ENCODE peak calls at places on chromosomes 3 and 15, in six cellular contexts. C is CD8-positive, alpha-beta memory T cell; N is IMR-90; Y is A673; X is body of pancreas; K is left ventricle myocardium inferior. T is an unnamed sample.

GRCh38 chr15:52678036-52678467 is 1.1 kb downstream of the ATOSA start:
- DNase-seq in C (peak; percentile 74), N (peak; percentile 65), Y (peak; percentile 58), X (peak; percentile 68), K (peak; percentile 57), T (peak; percentile 87)

GRCh38 chr15:101490922-101491738 is 1.6 kb upstream of the PCSK6 start:
- DNase-seq in C (no peak), N (no peak), Y (no peak), X (no peak), K (no peak), T (no peak)

GRCh38 chr15:40450047-40450446 is 9.3 kb downstream of the BAHD1 start:
- DNase-seq in C (no peak), N (no peak), Y (no peak), X (no peak), K (no peak), T (no peak)

GRCh38 chr3:10816019-10816862 is at the start of gene SLC6A11:
- DNase-seq in C (no peak), N (no peak), Y (no peak), X (no peak), K (no peak), T (peak; percentile 51)

GRCh38 chr15:88512606-88513005 is 33.9 kb downstream of the DET1 start:
- DNase-seq in C (no peak), N (peak; percentile 64), Y (no peak), X (no peak), K (no peak), T (no peak)

GRCh38 chr15:33132722-33133345 is 61.7 kb downstream of the FMN1 start:
- DNase-seq in C (no peak), N (peak; percentile 76), Y (peak; percentile 71), X (no peak), K (no peak), T (no peak)

GRCh38 chr3:190534986-190535385 is 21.1 kb downstream of the IL1RAP start:
- DNase-seq in C (no peak), N (no peak), Y (no peak), X (no peak), K (no peak), T (no peak)

GRCh38 chr15:78216276-78217229 is 17.8 kb downstream of the ACSBG1 start:
- DNase-seq in C (no peak), N (no peak), Y (no peak), X (peak; percentile 97), K (peak; percentile 79), T (peak; percentile 95)

GRCh38 chr3:47035645-47036044 is 56.2 kb downstream of the NBEAL2 start:
- DNase-seq in C (no peak), N (peak; percentile 63), Y (no peak), X (no peak), K (no peak), T (no peak)

GRCh38 chr3:39088456-39088855 is 19.0 kb downstream of the GORASP1 start:
- DNase-seq in C (no peak), N (no peak), Y (no peak), X (no peak), K (no peak), T (no peak)

GRCh38 chr3:123409443-123410148 is 39.3 kb downstream of the ADCY5 start:
- DNase-seq in C (no peak), N (no peak), Y (no peak), X (peak; percentile 53), K (no peak), T (no peak)

GRCh38 chr15:46365612-46366011 is 730.8 kb downstream of the SQOR start:
- DNase-seq in C (no peak), N (no peak), Y (peak; percentile 75), X (no peak), K (peak; percentile 12), T (no peak)

GRCh38 chr3:64449026-64449425 is 223.8 kb upstream of the PRICKLE2 start:
- DNase-seq in C (no peak), N (no peak), Y (no peak), X (no peak), K (no peak), T (no peak)

GRCh38 chr3:64445318-64446300 is 220.3 kb upstream of the PRICKLE2 start:
- DNase-seq in C (no peak), N (peak; percentile 28), Y (no peak), X (peak; percentile 48), K (no peak), T (peak; percentile 35)

GRCh38 chr3:64443553-64444331 is 218.5 kb upstream of the PRICKLE2 start:
- DNase-seq in C (no peak), N (peak; percentile 74), Y (peak; percentile 25), X (peak; percentile 15), K (no peak), T (no peak)

GRCh38 chr3:64441861-64442260 is 216.6 kb upstream of the PRICKLE2 start:
- DNase-seq in C (no peak), N (peak; percentile 72), Y (no peak), X (peak; percentile 56), K (no peak), T (no peak)

DNA sequence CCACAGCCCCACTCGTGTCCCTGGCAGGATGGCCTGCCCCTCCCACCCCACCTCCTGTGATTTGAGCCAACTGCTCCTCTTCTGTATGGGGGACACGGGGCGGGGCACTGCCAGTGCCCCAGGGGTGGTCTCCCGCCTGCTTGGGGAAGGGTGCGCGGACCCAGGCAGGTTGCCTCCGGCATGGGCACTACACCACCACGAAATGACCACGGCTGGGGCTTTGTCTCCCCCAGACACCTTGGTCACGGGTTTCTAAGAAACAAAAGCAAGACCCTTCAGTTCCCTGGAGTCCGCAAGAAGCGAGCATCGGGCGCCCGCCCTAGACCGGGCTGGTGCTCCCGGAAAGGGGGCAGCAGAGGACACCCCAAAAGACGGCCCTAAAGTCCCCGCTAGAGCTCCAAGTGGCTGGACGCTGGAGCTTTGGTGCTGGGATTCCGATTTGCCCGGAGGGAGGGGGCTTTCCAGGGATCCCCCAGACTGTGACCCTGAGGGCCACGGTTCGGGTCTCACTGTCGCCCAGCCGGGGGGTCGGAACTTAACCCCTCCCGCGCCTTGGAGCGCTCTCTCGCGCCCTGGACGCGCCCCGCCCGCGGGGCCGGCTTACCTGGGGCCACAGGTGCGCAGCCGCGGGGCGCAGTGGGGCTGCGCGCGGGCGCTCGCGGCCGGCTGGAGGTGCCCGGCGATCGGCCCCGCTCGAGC is 219.5 kb upstream of the PRICKLE2 start:
- DNase-seq in C (no peak), N (no peak), Y (no peak), X (peak; percentile 14), K (no peak), T (no peak)
- H3K4me3 ChIP-seq in C (no peak overlapping the region), N (peak overlapping the region; percentile 77), Y (no peak overlapping the region), X (peak overlapping the region; percentile 40), K (peak overlapping the region; percentile 63), T (peak overlapping the region; percentile 43)

GRCh38 chr15:70573121-70573850 is 190.1 kb downstream of the UACA start:
- DNase-seq in C (no peak), N (no peak), Y (no peak), X (no peak), K (no peak), T (no peak)

GRCh38 chr15:70578196-70578595 is 185.2 kb downstream of the UACA start:
- DNase-seq in C (no peak), N (no peak), Y (no peak), X (no peak), K (no peak), T (no peak)

GRCh38 chr15:70576276-70576675 is 187.1 kb downstream of the UACA start:
- DNase-seq in C (no peak), N (no peak), Y (no peak), X (no peak), K (no peak), T (no peak)

GRCh38 chr15:70576683-70577082 is 186.7 kb downstream of the UACA start:
- DNase-seq in C (no peak), N (no peak), Y (peak; percentile 35), X (no peak), K (no peak), T (no peak)

GRCh38 chr15:70575251-70576227 is 187.8 kb downstream of the UACA start:
- DNase-seq in C (no peak), N (no peak), Y (peak; percentile 55), X (no peak), K (no peak), T (no peak)
- H3K4me3 ChIP-seq in C (no peak overlapping the region), N (no peak overlapping the region), Y (no peak overlapping the region), X (no peak overlapping the region), K (no peak overlapping the region), T (no peak overlapping the region)

GRCh38 chr15:67083135-67083766 is 17.8 kb downstream of the SMAD3 start:
- DNase-seq in C (no peak), N (peak; percentile 71), Y (no peak), X (no peak), K (no peak), T (no peak)
- H3K4me3 ChIP-seq in C (peak overlapping the region; percentile 49), N (no peak overlapping the region), Y (no peak overlapping the region), X (no peak overlapping the region), K (no peak overlapping the region), T (no peak overlapping the region)

GRCh38 chr3:58779934-58780333 is 113.4 kb upstream of the FAM3D start:
- DNase-seq in C (no peak), N (no peak), Y (no peak), X (no peak), K (no peak), T (no peak)

GRCh38 chr3:58784425-58784824 is 117.9 kb upstream of the FAM3D start:
- DNase-seq in C (no peak), N (no peak), Y (no peak), X (no peak), K (no peak), T (no peak)

GRCh38 chr3:58784888-58785287 is 118.3 kb upstream of the FAM3D start:
- DNase-seq in C (no peak), N (no peak), Y (no peak), X (no peak), K (no peak), T (no peak)

GRCh38 chr3:58783845-58784244 is 117.3 kb upstream of the FAM3D start:
- DNase-seq in C (no peak), N (no peak), Y (no peak), X (no peak), K (no peak), T (no peak)
- H3K4me3 ChIP-seq in C (no peak overlapping the region), N (no peak overlapping the region), Y (no peak overlapping the region), X (no peak overlapping the region), K (no peak overlapping the region), T (no peak overlapping the region)

DNA sequence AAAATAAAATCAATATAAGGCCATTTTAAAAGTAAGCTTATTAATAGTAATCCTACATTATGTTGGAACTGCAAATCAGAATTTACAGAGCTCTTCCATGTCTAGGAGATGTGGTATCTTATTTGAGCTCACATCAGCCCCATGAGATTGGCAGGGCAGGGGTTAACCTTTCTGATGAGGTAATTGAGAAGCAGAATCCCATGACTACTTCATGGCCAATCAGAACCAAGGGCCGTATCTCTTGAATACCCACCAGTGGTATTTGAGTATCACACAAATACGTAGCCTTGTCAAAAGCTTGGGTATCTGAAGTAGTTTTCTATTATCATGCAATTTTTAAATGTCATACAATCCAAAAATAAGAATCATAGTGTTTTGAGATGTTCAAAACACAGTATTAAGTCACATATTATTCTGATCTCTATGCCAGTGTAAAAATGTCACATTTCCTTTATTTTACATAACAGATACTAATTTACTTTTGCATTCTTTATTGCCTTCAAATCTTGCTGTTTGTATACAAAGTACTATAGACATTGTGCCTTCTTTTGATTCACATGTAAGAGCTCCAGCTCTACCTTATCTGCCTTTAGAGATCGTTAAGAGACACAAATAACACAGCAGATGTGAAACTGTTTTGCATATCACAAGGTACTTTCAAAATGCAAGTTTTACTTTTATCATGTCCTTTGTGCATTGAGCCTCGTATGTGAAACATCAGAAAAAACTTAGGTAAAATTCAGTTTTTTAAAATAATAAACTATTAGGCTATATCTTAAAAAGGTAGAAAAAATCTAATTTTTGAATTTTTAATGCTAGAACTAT is 251.7 kb upstream of the GOLGA6L4 start:
- DNase-seq in C (no peak), N (no peak), Y (no peak), X (peak; percentile 28), K (no peak), T (no peak)
- H3K4me3 ChIP-seq in C (no peak overlapping the region), N (no peak overlapping the region), Y (no peak overlapping the region), X (no peak overlapping the region), K (no peak overlapping the region), T (no peak overlapping the region)